ENCODE peak calls at places on chromosomes 11 and 22, in nine cellular contexts. V is heart right ventricle; C is AG08396; R is hippocampal formation; W is SK-MEL-5; Q is natural killer cell treated with Interleukin-12 subunit alpha and Interleukin-12 subunit beta and Interleukin-15 and Interleukin-18, amount 100 ng/mL, for 72 hours; T is HFFc6; B is cardiac fibroblast; H is AG09309. D is an unnamed sample.

GRCh38 chr11:12867531-12867930 is 141.6 kb upstream of the RASSF10 start:
- DNase-seq in B (no peak), W (no peak), Q (no peak), V (no peak), T (no peak), C (no peak), H (no peak), R (no peak), D (no peak)

GRCh38 chr11:61510178-61510979 is 1.8 kb downstream of the LRRC10B start:
- DNase-seq in H (no peak), Q (no peak), C (no peak), W (no peak), V (no peak), B (no peak), R (no peak), T (no peak), D (no peak)

GRCh38 chr11:95699631-95700470 is 89.7 kb downstream of the FAM76B start:
- DNase-seq in R (peak), B (peak), V (no peak), T (no peak), Q (no peak), W (peak), H (no peak), C (no peak), D (no peak)

GRCh38 chr22:46052801-46053562 is 76.0 kb upstream of the WNT7B start:
- DNase-seq in Q (no peak), H (no peak), T (no peak), V (no peak), C (peak), W (peak), B (peak), R (no peak), D (no peak)

GRCh38 chr11:65574147-65574962 is 1.5 kb upstream of the EHBP1L1 start:
- DNase-seq in R (peak), W (peak), V (peak), H (peak), C (peak), B (peak), T (peak), Q (peak), D (peak)

GRCh38 chr22:47210112-47210657 is 447.7 kb downstream of the TBC1D22A start:
- DNase-seq in W (no peak), H (no peak), B (no peak), R (no peak), T (no peak), C (no peak), V (no peak), Q (no peak), D (no peak)

GRCh38 chr11:37394236-37394870 is 796.3 kb upstream of the RAG2 start:
- DNase-seq in Q (no peak), R (no peak), V (no peak), C (no peak), W (no peak), H (no peak), B (peak), T (no peak), D (no peak)

GRCh38 chr11:78995166-78995565 is 420.5 kb upstream of the NARS2 start:
- DNase-seq in Q (no peak), T (no peak), W (no peak), C (no peak), H (no peak), R (no peak), B (no peak), V (no peak), D (no peak)

GRCh38 chr11:100445231-100445735 is 241.8 kb upstream of the ARHGAP42 start:
- DNase-seq in Q (no peak), W (peak), B (peak), C (no peak), R (peak), T (no peak), H (no peak), V (peak), D (no peak)

GRCh38 chr11:128324531-128325141 is 262.7 kb downstream of the ETS1 start:
- DNase-seq in H (no peak), R (no peak), C (no peak), Q (peak), T (no peak), V (no peak), W (no peak), B (no peak), D (no peak)

GRCh38 chr11:724063-724732 is 18.2 kb downstream of the EPS8L2 start:
- DNase-seq in T (no peak), V (no peak), Q (peak), R (no peak), B (no peak), C (peak), W (no peak), H (no peak), D (no peak)

GRCh38 chr11:86814775-86815174 is 14.4 kb downstream of the PRSS23 start:
- DNase-seq in V (no peak), T (peak), Q (no peak), R (no peak), W (no peak), H (no peak), C (peak), B (peak), D (no peak)

GRCh38 chr11:417652-418342 is 3.0 kb upstream of the SIGIRR start:
- DNase-seq in R (no peak), W (no peak), T (no peak), Q (peak), H (no peak), B (no peak), C (no peak), V (no peak), D (no peak)

GRCh38 chr11:114291847-114292680 is 4.1 kb upstream of the NNMT start:
- DNase-seq in V (no peak), R (no peak), Q (no peak), W (no peak), C (peak), T (peak), B (peak), H (no peak), D (no peak)

GRCh38 chr11:47047972-47048371 is 111.4 kb downstream of the CSTPP1 start:
- DNase-seq in W (no peak), Q (no peak), B (no peak), H (no peak), V (no peak), C (no peak), T (no peak), R (no peak), D (no peak)

GRCh38 chr11:88435405-88435804 is 97.9 kb upstream of the CTSC start:
- DNase-seq in V (no peak), C (no peak), T (no peak), B (no peak), W (no peak), H (no peak), R (no peak), Q (no peak), D (no peak)

GRCh38 chr11:69337211-69337721 is 43.3 kb downstream of the MYEOV start:
- DNase-seq in Q (no peak), R (no peak), W (no peak), C (no peak), H (no peak), B (peak), V (no peak), T (peak), D (no peak)

GRCh38 chr11:12470236-12470635 is 92.9 kb downstream of the PARVA start:
- DNase-seq in V (no peak), W (no peak), C (no peak), B (no peak), R (no peak), H (no peak), Q (no peak), T (no peak), D (no peak)

GRCh38 chr11:75815345-75815983 is 454 bp downstream of the UVRAG start:
- DNase-seq in R (no peak), C (no peak), B (peak), H (no peak), T (peak), V (peak), W (no peak), Q (peak), D (peak)

GRCh38 chr22:48758021-48758561 is 1069.6 kb downstream of the BRD1 start:
- DNase-seq in H (no peak), Q (no peak), W (no peak), B (no peak), T (no peak), C (no peak), R (no peak), V (no peak), D (no peak)

GRCh38 chr22:40782521-40782920 is 36.6 kb downstream of the SLC25A17 start:
- DNase-seq in C (no peak), V (no peak), B (no peak), Q (no peak), T (no peak), W (no peak), H (no peak), R (no peak), D (no peak)